ENCODE peak calls at places on chromosomes 12 and 14, in five cellular contexts. T, N, O, L and U are unnamed samples.

GRCh38 chr12:5921966-5922365 is 23.1 kb downstream of the ANO2 start:
- DNase-seq in O (no peak), L (no peak), N (no peak), T (no peak), U (no peak)

GRCh38 chr14:75831455-75831854 is 150.3 kb downstream of the TGFB3 start:
- DNase-seq in T (peak; percentile 80), N (no peak), O (peak; percentile 76), L (no peak), U (peak; percentile 54)

GRCh38 chr12:89733579-89734201 is 25.1 kb upstream of the ATP2B1 start:
- DNase-seq in L (no peak), T (peak; percentile 95), N (no peak), O (peak; percentile 90), U (peak; percentile 24)

GRCh38 chr12:23987032-23987431 is 37.6 kb upstream of the SOX5 start:
- DNase-seq in O (no peak), T (no peak), L (no peak), N (no peak), U (no peak)

GRCh38 chr12:30462249-30462648 is 233.4 kb downstream of the IPO8 start:
- DNase-seq in N (no peak), O (no peak), T (no peak), L (no peak), U (no peak)

GRCh38 chr12:121532503-121533390 is 48.1 kb downstream of the KDM2B start:
- DNase-seq in N (no peak), L (no peak), O (peak; percentile 84), T (peak; percentile 24), U (no peak)

GRCh38 chr12:89276860-89277259 is 75.4 kb downstream of the DUSP6 start:
- DNase-seq in N (no peak), T (no peak), L (no peak), O (no peak), U (no peak)

GRCh38 chr14:72711936-72712335 is 182.0 kb downstream of the DPF3 start:
- DNase-seq in L (no peak), N (no peak), T (no peak), O (no peak), U (no peak)

GRCh38 chr14:94473666-94474410 is 2.2 kb downstream of the SERPINA9 start:
- DNase-seq in N (no peak), L (no peak), O (no peak), T (peak; percentile 7), U (no peak)

GRCh38 chr12:53552346-53553327 is 45.4 kb upstream of the NPFF start:
- DNase-seq in O (no peak), N (no peak), L (no peak), T (no peak), U (no peak)

GRCh38 chr12:54967461-54967860 is 17.1 kb downstream of the TESPA1 start:
- DNase-seq in N (no peak), T (no peak), L (no peak), O (no peak), U (no peak)

GRCh38 chr14:72024043-72024407 is 91.8 kb downstream of the RGS6 start:
- DNase-seq in T (peak; percentile 50), N (peak; percentile 48), L (no peak), O (peak; percentile 21), U (peak; percentile 65)

GRCh38 chr12:106138646-106139421 is at the start of gene NUAK1:
- DNase-seq in O (peak; percentile 45), N (no peak), L (peak; percentile 81), T (peak; percentile 61), U (peak; percentile 23)

GRCh38 chr12:87305481-87305880 is 723.7 kb downstream of the C12orf50 start:
- DNase-seq in T (no peak), L (no peak), N (no peak), O (peak; percentile 23), U (no peak)

GRCh38 chr14:26863736-26864135 is 265.9 kb upstream of the NOVA1 start:
- DNase-seq in N (no peak), O (no peak), L (no peak), T (peak; percentile 52), U (no peak)

GRCh38 chr14:96264200-96264553 is 8.2 kb downstream of the BDKRB1 start:
- DNase-seq in T (no peak), O (no peak), N (no peak), L (no peak), U (no peak)

GRCh38 chr14:103746706-103747105 is 31.1 kb downstream of the ZFYVE21 start:
- DNase-seq in N (no peak), T (peak; percentile 46), L (no peak), O (peak; percentile 58), U (no peak)

GRCh38 chr12:26334621-26335124 is 139.3 kb downstream of the SSPN start:
- DNase-seq in T (no peak), N (no peak), O (no peak), L (no peak), U (no peak)

GRCh38 chr12:132502149-132502881 is 12.4 kb downstream of the FBRSL1 start:
- DNase-seq in L (no peak), O (no peak), N (no peak), T (no peak), U (no peak)

GRCh38 chr12:124940393-124941169 is 26.1 kb upstream of the UBC start:
- DNase-seq in T (peak; percentile 93), L (peak; percentile 71), N (peak; percentile 83), O (peak; percentile 87), U (peak; percentile 94)

GRCh38 chr12:94262228-94263010 is 114.0 kb downstream of the PLXNC1 start:
- DNase-seq in N (peak; percentile 80), O (peak; percentile 96), L (no peak), T (peak; percentile 93), U (peak; percentile 90)

GRCh38 chr12:130137141-130138018 is 24.9 kb upstream of the FZD10 start:
- DNase-seq in O (no peak), L (no peak), N (no peak), T (no peak), U (no peak)

GRCh38 chr12:54475542-54475941 is 2.1 kb upstream of the GTSF1 start:
- DNase-seq in L (no peak), N (no peak), O (no peak), T (peak; percentile 70), U (no peak)

GRCh38 chr12:62434504-62435336 is 31.9 kb upstream of the MON2 start:
- DNase-seq in L (no peak), T (no peak), N (no peak), O (no peak), U (no peak)

GRCh38 chr12:2336409-2336829 is 283.6 kb downstream of the CACNA1C start:
- DNase-seq in N (peak; percentile 50), T (peak; percentile 93), O (peak; percentile 97), L (no peak), U (peak; percentile 11)

GRCh38 chr12:130870442-130871285 is 1.2 kb upstream of the RAN start:
- DNase-seq in O (peak; percentile 83), L (peak; percentile 44), T (peak; percentile 99), N (peak; percentile 81), U (peak; percentile 88)

GRCh38 chr12:111386891-111387290 is 18.0 kb upstream of the PHETA1 start:
- DNase-seq in L (no peak), O (no peak), N (no peak), T (peak; percentile 51), U (no peak)

GRCh38 chr14:61894452-61895077 is 132.3 kb downstream of the SNAPC1 start:
- DNase-seq in N (no peak), T (peak; percentile 79), L (peak; percentile 71), O (peak; percentile 70), U (peak; percentile 82)

GRCh38 chr14:64518229-64518628 is 13.7 kb downstream of the ZBTB1 start:
- DNase-seq in T (no peak), N (no peak), L (no peak), O (no peak), U (no peak)

GRCh38 chr12:76470028-76470939 is 89.3 kb downstream of the OSBPL8 start:
- DNase-seq in N (peak; percentile 48), O (peak; percentile 93), L (no peak), T (peak; percentile 87), U (peak; percentile 20)

GRCh38 chr14:103028772-103029171 is 28.6 kb downstream of the CDC42BPB start:
- DNase-seq in N (no peak), T (no peak), O (no peak), L (no peak), U (no peak)

GRCh38 chr14:74301594-74302159 is 1.1 kb downstream of the ABCD4 start:
- DNase-seq in L (no peak), N (no peak), T (no peak), O (no peak), U (no peak)
- TF ChIP-seq CTCF in L (no peak), N (no peak), T (no peak), O (no peak), U (no peak)

GRCh38 chr14:100653409-100653808 is 66.2 kb upstream of the BEGAIN start:
- DNase-seq in N (no peak), T (no peak), O (no peak), L (no peak), U (peak; percentile 44)
- TF ChIP-seq CTCF in N (peak; percentile 88), T (peak; percentile 65), O (peak; percentile 30), L (peak; percentile 63), U (peak; percentile 64)

GRCh38 chr14:58881433-58881832 is 243.7 kb downstream of the DACT1 start:
- DNase-seq in L (no peak), N (no peak), O (no peak), T (no peak), U (no peak)

GRCh38 chr14:58882577-58883018 is 244.8 kb downstream of the DACT1 start:
- DNase-seq in T (peak; percentile 82), L (no peak), O (peak; percentile 67), N (no peak), U (no peak)

GRCh38 chr14:58887931-58888330 is 250.2 kb downstream of the DACT1 start:
- DNase-seq in O (no peak), L (no peak), T (peak; percentile 33), N (no peak), U (no peak)

GRCh38 chr14:58878740-58879139 is 241.0 kb downstream of the DACT1 start:
- DNase-seq in N (no peak), O (peak; percentile 9), L (no peak), T (no peak), U (no peak)

DNA sequence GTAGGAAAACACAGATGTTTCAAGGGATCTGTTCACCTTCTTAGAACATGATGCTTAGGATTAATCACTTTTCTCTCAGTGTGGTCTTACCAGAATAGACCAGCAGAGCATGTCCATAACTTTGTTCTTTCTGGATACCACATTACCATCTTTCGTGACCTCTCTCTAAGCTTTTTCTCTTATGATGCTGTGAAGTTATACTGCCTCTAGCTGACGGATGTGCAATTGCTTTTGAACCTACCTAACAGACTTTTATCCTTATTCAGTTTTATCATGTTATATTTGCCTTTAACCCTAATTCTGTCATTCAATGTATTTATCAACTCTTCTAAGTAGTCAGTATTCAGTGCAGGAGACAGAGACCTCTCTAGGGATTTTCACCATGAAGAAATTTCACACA is 246.7 kb downstream of the DACT1 start:
- DNase-seq in L (no peak), T (no peak), N (no peak), O (no peak), U (no peak)
- TF ChIP-seq CTCF in L (peak; percentile 42), T (peak; percentile 13), N (peak; percentile 35), O (peak; percentile 14), U (no peak)

GRCh38 chr14:106209745-106210144 is 683.4 kb downstream of the TMEM121 start:
- DNase-seq in T (no peak), L (no peak), O (no peak), N (no peak), U (peak; percentile 20)

GRCh38 chr14:106211489-106211888 is 685.1 kb downstream of the TMEM121 start:
- DNase-seq in L (no peak), N (no peak), T (no peak), O (no peak), U (no peak)

GRCh38 chr14:106207316-106207715 is 680.9 kb downstream of the TMEM121 start:
- DNase-seq in L (no peak), O (no peak), T (no peak), N (no peak), U (no peak)

GRCh38 chr14:106210650-106211049 is 684.3 kb downstream of the TMEM121 start:
- DNase-seq in N (no peak), T (no peak), L (no peak), O (no peak), U (peak; percentile 67)

GRCh38 chr14:106208794-106209193 is 682.4 kb downstream of the TMEM121 start:
- DNase-seq in L (no peak), T (no peak), N (no peak), O (no peak), U (no peak)
- TF ChIP-seq CTCF in L (no peak), T (no peak), N (no peak), O (no peak), U (no peak)